ENCODE peak calls at places on chromosomes 16 and 17, in nine cellular contexts. A is CD4-positive, alpha-beta T cell; S is progenitor cell of endocrine pancreas; R is WTC11; Y is NCI-H187 treated with DMSO at 0.1 percent for 48 hours; G is lower lobe of right lung; J is activated T-helper 1 cell treated with anti-CD3 and anti-CD28 coated beads, Interleukin-2, amount 50 U/mL, for 16 hours; E is A172; L is lower leg skin. D is an unnamed sample.

GRCh38 chr17:47720754-47721533 is 12.1 kb upstream of the TBX21 start:
- DNase-seq in L (no peak), Y (no peak), R (peak), G (no peak), A (peak), J (peak), E (peak), S (no peak), D (no peak)

GRCh38 chr16:51159864-51160263 is 8.8 kb upstream of the SALL1 start:
- DNase-seq in Y (no peak), E (no peak), A (no peak), G (no peak), R (no peak), S (no peak), J (no peak), L (no peak), D (no peak)

GRCh38 chr17:44218344-44219125 is 940 bp downstream of the UBTF start:
- DNase-seq in J (peak), E (peak), L (peak), G (peak), R (peak), A (peak), Y (peak), S (peak), D (peak)

GRCh38 chr17:82219753-82220709 is 7.4 kb upstream of the CCDC57 start:
- DNase-seq in R (no peak), G (no peak), J (no peak), A (no peak), Y (no peak), S (no peak), L (no peak), E (no peak), D (no peak)

GRCh38 chr17:48722924-48723554 is at the start of gene PRAC2:
- DNase-seq in E (no peak), Y (no peak), G (no peak), L (no peak), J (no peak), A (no peak), R (peak), S (no peak), D (no peak)

GRCh38 chr17:49557204-49558024 is 18.3 kb upstream of the NXPH3 start:
- DNase-seq in A (no peak), S (no peak), G (no peak), R (peak), E (peak), J (no peak), L (no peak), Y (no peak), D (no peak)

GRCh38 chr17:49994085-49995054 is 654 bp downstream of the DLX3 start:
- DNase-seq in S (no peak), A (no peak), E (no peak), G (peak), R (peak), Y (no peak), L (no peak), J (no peak), D (no peak)

GRCh38 chr17:7858487-7858832 is 657 bp downstream of the CYB5D1 start:
- DNase-seq in E (no peak), S (no peak), Y (no peak), J (no peak), L (no peak), G (peak), A (no peak), R (peak), D (no peak)

GRCh38 chr16:85858984-85859817 is 39.8 kb upstream of the IRF8 start:
- DNase-seq in Y (no peak), S (no peak), J (no peak), R (no peak), G (no peak), A (no peak), L (no peak), E (no peak), D (no peak)

GRCh38 chr16:1174477-1175357 is 21.8 kb downstream of the CACNA1H start:
- DNase-seq in S (no peak), Y (no peak), L (no peak), A (no peak), G (no peak), E (peak), J (no peak), R (no peak), D (no peak)

GRCh38 chr17:63445571-63446217 is 412 bp downstream of the CYB561 start:
- DNase-seq in L (no peak), R (peak), E (no peak), S (no peak), A (no peak), G (peak), Y (no peak), J (peak), D (no peak)

GRCh38 chr16:4529085-4530060 is 9.2 kb downstream of the CDIP1 start:
- DNase-seq in A (no peak), E (peak), S (no peak), G (no peak), J (no peak), R (peak), Y (no peak), L (no peak), D (no peak)

GRCh38 chr16:66133641-66134402 is 232.7 kb upstream of the CDH5 start:
- DNase-seq in J (no peak), R (no peak), S (no peak), G (no peak), L (no peak), E (no peak), Y (no peak), A (no peak), D (no peak)

GRCh38 chr16:46915483-46916025 is 31.4 kb downstream of the GPT2 start:
- DNase-seq in E (no peak), A (no peak), J (no peak), Y (no peak), S (no peak), G (no peak), L (no peak), R (no peak), D (no peak)

D was measured in NCI-H1436 treated with DMSO at 0.1 percent for 48 hours.